ENCODE peak calls at places on chromosomes 16 and 17, in ten cellular contexts. One of them, this sample, is unnamed.

GRCh38 chr16:68062910-68063393 is 22.2 kb upstream of the NFATC3 start:
- DNase-seq in SK-N-SH: no peak
- DNase-seq in glutamatergic neuron: no peak
- DNase-seq in amniotic stem cell: no peak
- DNase-seq in NCI-H460: no peak
- DNase-seq in cerebellar nuclear complex: no peak
- DNase-seq in NCI-H1092: no peak
- DNase-seq in OCI-M1: no peak
- DNase-seq in glomerular endothelial cell: no peak
- DNase-seq in astrocyte of the spinal cord: no peak
- DNase-seq in this sample: no peak

GRCh38 chr16:66695935-66696668 is 441 bp downstream of the CMTM4 start:
- DNase-seq in NCI-H460: no peak
- DNase-seq in NCI-H1092: no peak
- DNase-seq in SK-N-SH: no peak
- DNase-seq in OCI-M1: no peak
- DNase-seq in astrocyte of the spinal cord: no peak
- DNase-seq in amniotic stem cell: no peak
- DNase-seq in cerebellar nuclear complex: no peak
- DNase-seq in glutamatergic neuron: peak; percentile 19
- DNase-seq in glomerular endothelial cell: no peak
- DNase-seq in this sample: no peak

GRCh38 chr17:82272495-82273326 is 789 bp downstream of the CSNK1D start:
- DNase-seq in OCI-M1: peak; percentile 60
- DNase-seq in NCI-H460: no peak
- DNase-seq in amniotic stem cell: no peak
- DNase-seq in glutamatergic neuron: peak; percentile 77
- DNase-seq in astrocyte of the spinal cord: no peak
- DNase-seq in SK-N-SH: peak; percentile 92
- DNase-seq in cerebellar nuclear complex: no peak
- DNase-seq in NCI-H1092: peak; percentile 44
- DNase-seq in glomerular endothelial cell: no peak
- DNase-seq in this sample: no peak

GRCh38 chr17:77329741-77330531 is 189.2 kb downstream of the SEC14L1 start:
- DNase-seq in cerebellar nuclear complex: no peak
- DNase-seq in NCI-H460: no peak
- DNase-seq in OCI-M1: no peak
- DNase-seq in glomerular endothelial cell: no peak
- DNase-seq in astrocyte of the spinal cord: no peak
- DNase-seq in SK-N-SH: no peak
- DNase-seq in NCI-H1092: no peak
- DNase-seq in glutamatergic neuron: no peak
- DNase-seq in amniotic stem cell: no peak
- DNase-seq in this sample: no peak

GRCh38 chr17:70271200-70271599 is 101.9 kb downstream of the KCNJ2 start:
- DNase-seq in astrocyte of the spinal cord: no peak
- DNase-seq in OCI-M1: no peak
- DNase-seq in SK-N-SH: no peak
- DNase-seq in cerebellar nuclear complex: no peak
- DNase-seq in NCI-H1092: no peak
- DNase-seq in glomerular endothelial cell: no peak
- DNase-seq in NCI-H460: no peak
- DNase-seq in amniotic stem cell: no peak
- DNase-seq in glutamatergic neuron: no peak
- DNase-seq in this sample: no peak

GRCh38 chr16:81463296-81463890 is 18.8 kb downstream of the CMIP start:
- DNase-seq in NCI-H1092: no peak
- DNase-seq in SK-N-SH: no peak
- DNase-seq in amniotic stem cell: no peak
- DNase-seq in NCI-H460: no peak
- DNase-seq in OCI-M1: no peak
- DNase-seq in glomerular endothelial cell: no peak
- DNase-seq in cerebellar nuclear complex: no peak
- DNase-seq in glutamatergic neuron: no peak
- DNase-seq in astrocyte of the spinal cord: no peak
- DNase-seq in this sample: no peak

GRCh38 chr16:19997264-19997663 is 76.4 kb downstream of the GPR139 start:
- DNase-seq in SK-N-SH: no peak
- DNase-seq in cerebellar nuclear complex: no peak
- DNase-seq in NCI-H460: no peak
- DNase-seq in NCI-H1092: peak; percentile 58
- DNase-seq in astrocyte of the spinal cord: no peak
- DNase-seq in glomerular endothelial cell: no peak
- DNase-seq in amniotic stem cell: no peak
- DNase-seq in glutamatergic neuron: no peak
- DNase-seq in OCI-M1: no peak
- DNase-seq in this sample: no peak

GRCh38 chr17:3886776-3887175 is 6.1 kb downstream of the CAMKK1 start:
- DNase-seq in OCI-M1: no peak
- DNase-seq in cerebellar nuclear complex: no peak
- DNase-seq in astrocyte of the spinal cord: no peak
- DNase-seq in NCI-H460: no peak
- DNase-seq in NCI-H1092: no peak
- DNase-seq in glutamatergic neuron: no peak
- DNase-seq in glomerular endothelial cell: no peak
- DNase-seq in amniotic stem cell: no peak
- DNase-seq in SK-N-SH: no peak
- DNase-seq in this sample: peak; percentile 81

GRCh38 chr16:17335826-17336492 is 134.8 kb downstream of the XYLT1 start:
- DNase-seq in OCI-M1: no peak
- DNase-seq in cerebellar nuclear complex: no peak
- DNase-seq in glutamatergic neuron: no peak
- DNase-seq in SK-N-SH: no peak
- DNase-seq in NCI-H1092: no peak
- DNase-seq in NCI-H460: no peak
- DNase-seq in glomerular endothelial cell: no peak
- DNase-seq in astrocyte of the spinal cord: no peak
- DNase-seq in amniotic stem cell: no peak
- DNase-seq in this sample: no peak

GRCh38 chr17:82751571-82752370 is at the start of gene TBCD:
- DNase-seq in glomerular endothelial cell: no peak
- DNase-seq in astrocyte of the spinal cord: peak; percentile 90
- DNase-seq in OCI-M1: peak; percentile 95
- DNase-seq in SK-N-SH: peak; percentile 100
- DNase-seq in amniotic stem cell: peak; percentile 72
- DNase-seq in NCI-H1092: peak; percentile 77
- DNase-seq in cerebellar nuclear complex: peak; percentile 64
- DNase-seq in NCI-H460: peak; percentile 74
- DNase-seq in glutamatergic neuron: peak; percentile 91
- DNase-seq in this sample: peak; percentile 75

GRCh38 chr16:70574595-70575271 is 51.1 kb downstream of the SF3B3 start:
- DNase-seq in glomerular endothelial cell: no peak
- DNase-seq in cerebellar nuclear complex: no peak
- DNase-seq in amniotic stem cell: no peak
- DNase-seq in NCI-H1092: no peak
- DNase-seq in glutamatergic neuron: no peak
- DNase-seq in astrocyte of the spinal cord: no peak
- DNase-seq in OCI-M1: no peak
- DNase-seq in SK-N-SH: no peak
- DNase-seq in NCI-H460: no peak
- DNase-seq in this sample: no peak

GRCh38 chr16:24491721-24492120 is 47.6 kb upstream of the RBBP6 start:
- DNase-seq in OCI-M1: no peak
- DNase-seq in NCI-H460: no peak
- DNase-seq in SK-N-SH: no peak
- DNase-seq in NCI-H1092: no peak
- DNase-seq in glutamatergic neuron: no peak
- DNase-seq in cerebellar nuclear complex: no peak
- DNase-seq in glomerular endothelial cell: no peak
- DNase-seq in amniotic stem cell: no peak
- DNase-seq in astrocyte of the spinal cord: no peak
- DNase-seq in this sample: no peak

GRCh38 chr16:3187798-3188674 is at the start of gene OR1F1:
- DNase-seq in OCI-M1: peak; percentile 80
- DNase-seq in astrocyte of the spinal cord: peak; percentile 68
- DNase-seq in NCI-H460: peak; percentile 68
- DNase-seq in glutamatergic neuron: peak; percentile 45
- DNase-seq in SK-N-SH: peak; percentile 78
- DNase-seq in NCI-H1092: no peak
- DNase-seq in amniotic stem cell: peak; percentile 61
- DNase-seq in cerebellar nuclear complex: no peak
- DNase-seq in glomerular endothelial cell: no peak
- DNase-seq in this sample: no peak

GRCh38 chr16:75319513-75320401 is 68.3 kb upstream of the BCAR1 start:
- DNase-seq in astrocyte of the spinal cord: peak; percentile 97
- DNase-seq in amniotic stem cell: peak; percentile 56
- DNase-seq in glomerular endothelial cell: no peak
- DNase-seq in SK-N-SH: no peak
- DNase-seq in OCI-M1: peak; percentile 68
- DNase-seq in cerebellar nuclear complex: no peak
- DNase-seq in NCI-H1092: no peak
- DNase-seq in glutamatergic neuron: no peak
- DNase-seq in NCI-H460: no peak
- DNase-seq in this sample: peak; percentile 72

GRCh38 chr16:4914528-4915225 is 22.3 kb downstream of the PPL start:
- DNase-seq in glutamatergic neuron: no peak
- DNase-seq in glomerular endothelial cell: no peak
- DNase-seq in OCI-M1: no peak
- DNase-seq in amniotic stem cell: no peak
- DNase-seq in NCI-H1092: no peak
- DNase-seq in SK-N-SH: no peak
- DNase-seq in NCI-H460: no peak
- DNase-seq in astrocyte of the spinal cord: no peak
- DNase-seq in cerebellar nuclear complex: no peak
- DNase-seq in this sample: no peak